ENCODE peak calls at places on chromosomes 11 and 22, in five cellular contexts. I, L, E, A and C are unnamed samples. For H3K36me3, the result is how much of the 10 kb centered on the place peaks cover.

GRCh38 chr11:45900916-45901617 is 6.0 kb downstream of the FREY1 start:
- DNase-seq in I (no peak), A (no peak), E (peak), L (peak), C (peak)

GRCh38 chr11:17720796-17721171 is 1.4 kb downstream of the MYOD1 start:
- DNase-seq in A (no peak), I (no peak), E (no peak), L (no peak), C (peak)

GRCh38 chr22:50151571-50152537 is 18.7 kb upstream of the PANX2 start:
- DNase-seq in I (no peak), A (no peak), L (no peak), E (no peak), C (peak)

GRCh38 chr11:108221981-108222685 is at the start of gene NPAT:
- DNase-seq in A (no peak), L (no peak), E (no peak), I (no peak), C (no peak)

GRCh38 chr11:77705195-77705876 is 67.7 kb upstream of the CLNS1A start:
- DNase-seq in A (no peak), I (peak), E (peak), L (peak), C (no peak)

GRCh38 chr11:58177409-58178054 is 11.3 kb upstream of the OR9Q2 start:
- DNase-seq in E (no peak), A (no peak), I (no peak), L (no peak), C (no peak)

GRCh38 chr11:45473491-45473890 is 187.3 kb upstream of the SYT13 start:
- DNase-seq in L (no peak), A (no peak), I (peak), E (no peak), C (peak)

GRCh38 chr11:19493446-19493845 is 219.2 kb upstream of the NAV2 start:
- DNase-seq in A (no peak), I (no peak), E (no peak), L (no peak), C (no peak)

GRCh38 chr11:65580756-65581155 is 4.9 kb downstream of the EHBP1L1 start:
- DNase-seq in I (no peak), L (no peak), A (no peak), E (no peak), C (peak)

GRCh38 chr11:15547685-15548084 is 433.0 kb downstream of the INSC start:
- DNase-seq in A (no peak), I (no peak), E (no peak), L (no peak), C (no peak)

GRCh38 chr11:94024547-94024946 is 3.4 kb downstream of the HEPHL1 start:
- DNase-seq in E (no peak), I (no peak), A (no peak), L (no peak), C (no peak)

GRCh38 chr22:45638834-45639746 is 32.5 kb upstream of the ATXN10 start:
- DNase-seq in A (no peak), I (peak), E (peak), L (peak), C (peak)

GRCh38 chr11:111980062-111980461 is 42.9 kb downstream of the DIXDC1 start:
- DNase-seq in E (no peak), I (no peak), L (no peak), A (no peak), C (no peak)

GRCh38 chr22:25564320-25564978 is at the start of gene GRK3:
- DNase-seq in L (peak), I (peak), E (peak), A (no peak), C (peak)

GRCh38 chr11:117479372-117479771 is 151.7 kb downstream of the CEP164 start:
- DNase-seq in L (no peak), A (no peak), I (no peak), E (no peak), C (peak)

GRCh38 chr11:95364324-95365295 is 133.6 kb upstream of the SESN3 start:
- DNase-seq in E (peak), A (no peak), I (peak), L (peak), C (no peak)

GRCh38 chr11:122234257-122234656 is 118.2 kb upstream of the BLID start:
- DNase-seq in L (no peak), E (no peak), I (no peak), A (no peak), C (no peak)

GRCh38 chr11:80163011-80163410 is 722.2 kb upstream of the TENM4 start:
- DNase-seq in L (peak), E (peak), I (peak), A (no peak), C (no peak)

GRCh38 chr22:23984430-23984829 is 4.5 kb downstream of the GSTT2 start:
- DNase-seq in A (no peak), I (peak), E (peak), L (peak), C (no peak)

GRCh38 chr11:8707541-8708270 is 25.1 kb downstream of the RPL27A start:
- DNase-seq in A (no peak), L (no peak), E (no peak), I (no peak), C (no peak)

GRCh38 chr11:89452780-89453179 is 38.4 kb downstream of the NOX4 start:
- DNase-seq in E (no peak), I (no peak), L (no peak), A (no peak), C (no peak)

GRCh38 chr11:116231540-116231939 is 541.2 kb downstream of the BUD13 start:
- DNase-seq in E (no peak), L (no peak), A (no peak), I (no peak), C (no peak)

GRCh38 chr11:100403817-100404216 is 283.3 kb upstream of the ARHGAP42 start:
- DNase-seq in E (peak), L (no peak), A (no peak), I (peak), C (peak)

GRCh38 chr11:13668957-13669521 is 571 bp downstream of the FAR1 start:
- DNase-seq in L (peak), I (peak), A (peak), E (peak), C (no peak)

GRCh38 chr11:16856022-16856471 is 117.6 kb downstream of the C11orf58 start:
- DNase-seq in E (no peak), A (no peak), I (no peak), L (no peak), C (no peak)

GRCh38 chr11:120127236-120127635 is 10.7 kb downstream of the TRIM29 start:
- DNase-seq in L (no peak), I (no peak), E (no peak), A (no peak), C (no peak)

GRCh38 chr11:104926771-104927470 is 28.7 kb upstream of the CASP12 start:
- DNase-seq in L (no peak), I (no peak), E (no peak), A (no peak), C (no peak)

GRCh38 chr11:37657645-37658044 is 1059.6 kb upstream of the RAG2 start:
- DNase-seq in E (peak), I (peak), L (no peak), A (no peak), C (no peak)

GRCh38 chr11:297666-298405 is 1.5 kb downstream of the IFITM5 start:
- DNase-seq in I (no peak), E (no peak), L (peak), A (no peak), C (peak)

GRCh38 chr22:46079093-46079860 is 71.0 kb upstream of the PPARA start:
- DNase-seq in A (no peak), I (no peak), L (peak), E (no peak), C (no peak)

GRCh38 chr22:20256042-20256441 is 12.1 kb downstream of the RTN4R start:
- DNase-seq in I (no peak), L (no peak), A (no peak), E (no peak), C (no peak)

GRCh38 chr22:46515208-46516111 is 22.0 kb downstream of the CELSR1 start:
- DNase-seq in A (no peak), L (peak), E (peak), I (peak), C (peak)

GRCh38 chr11:3016861-3017260 is 24.7 kb upstream of the NAP1L4 start:
- DNase-seq in I (no peak), E (no peak), A (no peak), L (no peak), C (no peak)

GRCh38 chr11:3015796-3016195 is 23.7 kb upstream of the NAP1L4 start:
- DNase-seq in E (no peak), L (peak), I (no peak), A (no peak), C (no peak)

GRCh38 chr11:3011891-3012885 is 20.1 kb upstream of the NAP1L4 start:
- DNase-seq in A (no peak), E (no peak), L (no peak), I (no peak), C (no peak)

GRCh38 chr11:3014943-3015342 is 22.8 kb upstream of the NAP1L4 start:
- DNase-seq in A (no peak), E (no peak), I (no peak), L (no peak), C (no peak)

DNA sequence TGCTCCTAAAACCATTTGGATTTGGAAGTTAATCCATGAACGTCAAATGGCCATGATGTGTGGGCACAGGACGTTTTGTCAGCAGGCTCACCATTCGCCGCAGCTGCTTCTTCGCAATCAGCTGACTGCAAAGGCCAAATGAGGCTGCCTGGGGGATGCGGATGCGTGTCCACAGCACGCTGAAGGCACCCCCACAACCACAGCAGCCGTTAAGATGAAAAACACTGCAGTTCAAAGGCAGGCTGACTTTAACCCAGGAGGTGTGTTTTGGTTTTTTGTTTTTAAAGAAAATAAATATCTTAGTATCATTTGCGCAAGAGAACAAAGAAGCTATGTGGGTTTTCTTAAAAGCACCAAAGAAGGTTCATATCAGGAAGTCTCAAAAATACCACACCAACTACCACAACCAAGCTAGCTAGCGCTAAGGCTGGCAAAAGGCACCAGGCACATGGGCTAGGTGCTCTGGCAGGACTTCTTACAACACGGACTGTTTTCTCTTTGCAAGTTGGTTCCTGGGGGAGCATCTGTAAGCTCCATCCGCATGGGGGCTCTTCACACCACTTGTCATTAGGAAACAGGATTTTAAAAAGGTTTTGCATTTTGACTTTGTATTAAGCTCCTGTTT is 22.3 kb upstream of the NAP1L4 start:
- DNase-seq in E (no peak), L (no peak), A (no peak), I (no peak), C (no peak)
- H3K4me3 ChIP-seq in E (no peak), L (no peak), A (no peak), I (no peak), C (no peak)

DNA sequence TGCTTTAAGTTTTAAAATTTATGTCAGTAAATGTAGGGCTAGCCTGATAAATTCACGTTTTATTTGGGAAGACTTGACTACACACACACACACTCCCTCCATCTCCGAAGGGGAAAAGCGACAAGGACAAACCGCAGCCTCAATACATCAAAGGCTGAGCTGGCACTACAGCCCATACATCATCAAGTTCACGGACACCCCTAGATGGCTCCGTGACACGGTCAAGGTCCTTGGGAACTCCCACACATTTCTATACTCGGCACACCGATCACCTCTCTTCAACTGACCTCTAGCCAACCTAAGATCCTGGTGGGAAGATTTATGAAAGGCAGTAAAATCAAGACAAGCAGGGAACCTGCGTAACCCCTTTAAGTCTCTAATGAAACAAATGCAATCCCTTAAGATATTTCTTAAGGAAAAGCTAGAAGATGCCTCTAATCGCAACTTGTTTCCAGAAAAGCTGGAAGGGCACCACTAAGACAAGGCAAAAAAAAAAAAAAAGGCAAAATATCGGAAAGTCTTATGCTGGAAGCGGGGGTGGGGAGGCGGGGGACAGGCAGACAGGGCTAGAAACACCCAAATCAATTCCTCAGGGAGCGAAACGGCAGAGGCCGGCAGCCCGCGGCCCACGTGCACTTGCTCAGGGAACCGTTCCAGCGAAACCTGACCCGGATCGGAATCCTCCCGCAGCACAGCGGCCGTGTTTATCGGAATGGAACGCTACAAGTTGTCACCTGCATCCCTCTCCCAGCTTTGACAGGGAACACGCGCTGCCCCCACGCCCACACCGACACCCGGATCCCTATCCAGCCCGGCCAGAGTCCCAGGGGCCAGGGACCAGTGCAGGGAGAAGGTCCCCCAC is 1.5 kb downstream of the ARHGAP20 start:
- DNase-seq in I (peak), L (peak), A (no peak), E (peak), C (peak)
- H3K36me3 ChIP-seq in I (under half), L (under half), A (under half), E (under half), C (under half)

GRCh38 chr22:28442264-28442950 is 237.2 kb downstream of the TTC28 start:
- DNase-seq in A (no peak), L (peak), I (peak), E (peak), C (peak)

GRCh38 chr22:28442951-28443876 is 236.4 kb downstream of the TTC28 start:
- DNase-seq in A (peak), E (peak), I (peak), L (peak), C (peak)

GRCh38 chr22:28438183-28438778 is 241.4 kb downstream of the TTC28 start:
- DNase-seq in L (no peak), I (no peak), E (no peak), A (no peak), C (no peak)

GRCh38 chr22:28441720-28442263 is 237.8 kb downstream of the TTC28 start:
- DNase-seq in L (peak), A (no peak), I (no peak), E (peak), C (peak)

GRCh38 chr22:28440517-28441366 is 238.9 kb downstream of the TTC28 start:
- DNase-seq in L (peak), E (peak), A (no peak), I (peak), C (no peak)
- H3K4me3 ChIP-seq in L (peak), E (peak), A (peak), I (peak), C (no peak)

GRCh38 chr11:71173709-71174108 is 78.7 kb downstream of the SHANK2 start:
- DNase-seq in L (no peak), A (no peak), E (no peak), I (no peak), C (no peak)
- H3K36me3 ChIP-seq in L (under half), A (under half), E (under half), I (under half), C (under half)

GRCh38 chr11:47979378-47980092 is 824 bp upstream of the PTPRJ start:
- DNase-seq in E (peak), A (no peak), L (no peak), I (peak), C (peak)
- H3K4me3 ChIP-seq in E (peak), A (peak), L (peak), I (peak), C (peak)

DNA sequence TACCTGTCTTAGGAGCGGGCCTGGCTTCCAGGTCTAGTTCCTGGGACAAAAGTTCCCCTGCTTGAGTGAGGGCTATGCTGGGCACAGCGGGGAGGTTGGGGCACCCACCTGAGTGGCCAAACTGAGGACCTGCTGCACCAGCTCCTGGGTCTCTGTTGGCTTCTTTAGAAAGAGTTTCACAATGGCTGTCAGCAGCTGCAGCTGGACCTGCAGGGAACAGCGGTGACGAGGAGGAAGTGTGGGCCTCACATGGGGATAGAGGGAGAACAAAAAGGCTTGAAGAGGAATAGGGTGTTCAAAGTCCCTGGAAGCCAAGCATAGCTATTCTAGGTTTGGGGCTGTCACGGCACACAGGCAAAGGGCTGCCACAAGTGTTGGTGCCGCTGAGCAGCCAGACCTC is 26.7 kb upstream of the RASL10A start:
- DNase-seq in L (no peak), I (no peak), A (no peak), E (no peak), C (no peak)
- H3K36me3 ChIP-seq in L (under half), I (half or more), A (under half), E (under half), C (under half)